ENCODE peak calls at places on chromosomes 2 and 18, in nine cellular contexts. V, H, X, K, E, Q, L, G and A are unnamed samples.

GRCh38 chr2:182763311-182763912 is 47.4 kb downstream of the DNAJC10 start:
- DNase-seq in L (no peak), Q (peak), G (no peak), X (peak), K (no peak), V (peak), E (no peak), H (peak), A (no peak)

GRCh38 chr2:201130524-201131186 is 14.7 kb downstream of the CFLAR start:
- DNase-seq in V (peak), K (no peak), Q (peak), X (peak), H (peak), L (no peak), E (no peak), G (no peak), A (no peak)

GRCh38 chr18:24995056-24995455 is 356.9 kb downstream of the ZNF521 start:
- DNase-seq in H (peak), G (no peak), X (no peak), E (no peak), L (no peak), V (peak), K (no peak), Q (no peak), A (no peak)

GRCh38 chr2:221570321-221571107 is 1.6 kb downstream of the EPHA4 start:
- DNase-seq in E (no peak), G (no peak), K (no peak), Q (peak), X (peak), H (peak), L (no peak), V (peak), A (no peak)

GRCh38 chr2:130878316-130878715 is 41.6 kb downstream of the ARHGEF4 start:
- DNase-seq in V (no peak), X (no peak), Q (no peak), H (no peak), K (no peak), E (no peak), L (peak), G (no peak), A (no peak)

GRCh38 chr2:27932396-27932795 is 41.9 kb downstream of the BABAM2 start:
- DNase-seq in G (no peak), X (no peak), L (no peak), V (peak), H (peak), E (no peak), Q (peak), K (no peak), A (no peak)

GRCh38 chr2:233039217-233040173 is 7.0 kb downstream of the NEU2 start:
- DNase-seq in V (no peak), K (no peak), G (no peak), Q (no peak), E (no peak), H (peak), X (no peak), L (no peak), A (no peak)

GRCh38 chr2:27920148-27920885 is 29.8 kb downstream of the BABAM2 start:
- DNase-seq in G (no peak), K (no peak), V (peak), E (no peak), L (no peak), X (peak), H (peak), Q (peak), A (no peak)

GRCh38 chr18:9550413-9550812 is 63.9 kb downstream of the PPP4R1 start:
- DNase-seq in K (no peak), Q (no peak), G (no peak), X (no peak), L (no peak), E (no peak), H (no peak), V (no peak), A (no peak)

GRCh38 chr2:118050386-118050785 is 36.5 kb upstream of the CCDC93 start:
- DNase-seq in H (peak), Q (no peak), L (no peak), G (no peak), E (no peak), X (no peak), K (no peak), V (peak), A (no peak)

GRCh38 chr2:186256540-186256939 is 229.5 kb upstream of the ZC3H15 start:
- DNase-seq in V (peak), X (peak), E (no peak), H (peak), K (peak), L (peak), G (no peak), Q (peak), A (no peak)

GRCh38 chr2:238730001-238730669 is 117.8 kb upstream of the TWIST2 start:
- DNase-seq in V (no peak), E (no peak), L (no peak), X (no peak), K (no peak), Q (no peak), G (no peak), H (no peak), A (no peak)

GRCh38 chr2:192899466-192899865 is 704.7 kb upstream of the TMEFF2 start:
- DNase-seq in K (no peak), G (no peak), L (no peak), H (no peak), X (no peak), Q (no peak), E (no peak), V (no peak), A (no peak)

GRCh38 chr2:171172980-171173542 is 12.4 kb upstream of the TLK1 start:
- DNase-seq in Q (peak), L (no peak), E (no peak), V (no peak), H (peak), X (peak), K (no peak), G (no peak), A (no peak)